ENCODE peak calls at places on chromosome 6, in five cellular contexts. H is adrenal gland, R is IMR-90, J is cardiac fibroblast, C is cardiac muscle cell. K is an unnamed sample.
A peak's percentile ranks its signal among the peaks of the same experiment; 100 is the strongest.

GRCh38 chr6:46288863-46289262 is 118.1 kb upstream of the ENPP5 start:
- DNase-seq in H (no peak), R (no peak), J (no peak), C (no peak), K (no peak)

GRCh38 chr6:164150221-164150620 is 735.7 kb downstream of the QKI start:
- DNase-seq in H (no peak), R (no peak), J (no peak), C (no peak), K (no peak)

GRCh38 chr6:140572129-140572528 is 1197.7 kb upstream of the CITED2 start:
- DNase-seq in H (no peak), R (peak; percentile 96), J (peak; percentile 95), C (peak; percentile 92), K (peak; percentile 83)

GRCh38 chr6:131136021-131136847 is 967 bp downstream of the AKAP7 start:
- DNase-seq in H (peak; percentile 61), R (peak; percentile 40), J (peak; percentile 62), C (peak; percentile 74), K (peak; percentile 66)

GRCh38 chr6:29953001-29953436 is 10.7 kb downstream of the HLA-A start:
- DNase-seq in H (no peak), R (peak; percentile 21), J (peak; percentile 85), C (peak; percentile 75), K (peak; percentile 85)

GRCh38 chr6:136566007-136566487 is 15.8 kb upstream of the MAP7 start:
- DNase-seq in H (no peak), R (no peak), J (no peak), C (no peak), K (no peak)

GRCh38 chr6:88599561-88599960 is 363.9 kb downstream of the RNGTT start:
- DNase-seq in H (no peak), R (no peak), J (no peak), C (no peak), K (no peak)

GRCh38 chr6:158978752-158979151 is 21.2 kb downstream of the RSPH3 start:
- DNase-seq in H (no peak), R (peak; percentile 64), J (peak; percentile 54), C (peak; percentile 56), K (peak; percentile 54)

GRCh38 chr6:118551063-118551672 is 3.1 kb downstream of the PLN start:
- DNase-seq in H (no peak), R (peak; percentile 79), J (peak; percentile 80), C (peak; percentile 81), K (peak; percentile 21)

GRCh38 chr6:118382126-118382525 is 166.0 kb upstream of the PLN start:
- DNase-seq in H (no peak), R (no peak), J (no peak), C (no peak), K (no peak)

GRCh38 chr6:37077459-37078296 is 72.2 kb downstream of the FGD2 start:
- DNase-seq in H (peak; percentile 81), R (peak; percentile 95), J (peak; percentile 85), C (peak; percentile 98), K (peak; percentile 99)

GRCh38 chr6:163459536-163459935 is 45.0 kb downstream of the QKI start:
- DNase-seq in H (no peak), R (peak; percentile 59), J (peak; percentile 38), C (no peak), K (no peak)

GRCh38 chr6:18501313-18502013 is 114.3 kb downstream of the RNF144B start:
- DNase-seq in H (peak; percentile 65), R (peak; percentile 91), J (peak; percentile 94), C (peak; percentile 93), K (peak; percentile 61)

GRCh38 chr6:36247691-36248090 is 22.2 kb upstream of the PNPLA1 start:
- DNase-seq in H (no peak), R (peak; percentile 61), J (peak; percentile 75), C (peak; percentile 85), K (peak; percentile 62)

GRCh38 chr6:152233547-152234320 is 403.4 kb downstream of the SYNE1 start:
- DNase-seq in H (no peak), R (no peak), J (no peak), C (no peak), K (no peak)

GRCh38 chr6:45483021-45483420 is 105.3 kb upstream of the SUPT3H start:
- DNase-seq in H (no peak), R (peak; percentile 98), J (peak; percentile 83), C (peak; percentile 76), K (peak; percentile 62)

GRCh38 chr6:64301307-64302236 is 666.0 kb downstream of the PHF3 start:
- DNase-seq in H (no peak), R (no peak), J (no peak), C (no peak), K (no peak)

GRCh38 chr6:32176476-32177181 is 745 bp upstream of the AGPAT1 start:
- DNase-seq in H (no peak), R (peak; percentile 75), J (peak; percentile 68), C (peak; percentile 70), K (peak; percentile 72)

GRCh38 chr6:101083533-101084172 is 202.5 kb upstream of the ASCC3 start:
- DNase-seq in H (no peak), R (peak; percentile 79), J (peak; percentile 95), C (peak; percentile 77), K (peak; percentile 81)

GRCh38 chr6:151196571-151196970 is 43.2 kb upstream of the AKAP12 start:
- DNase-seq in H (peak; percentile 60), R (peak; percentile 66), J (peak; percentile 66), C (peak; percentile 93), K (peak; percentile 87)

GRCh38 chr6:106973841-106974336 is 640 bp downstream of the CD24 start:
- DNase-seq in H (peak; percentile 52), R (no peak), J (no peak), C (no peak), K (no peak)

GRCh38 chr6:155224031-155224451 is 39.8 kb upstream of the CLDN20 start:
- DNase-seq in H (no peak), R (peak; percentile 95), J (peak; percentile 94), C (peak; percentile 78), K (peak; percentile 82)

DNA sequence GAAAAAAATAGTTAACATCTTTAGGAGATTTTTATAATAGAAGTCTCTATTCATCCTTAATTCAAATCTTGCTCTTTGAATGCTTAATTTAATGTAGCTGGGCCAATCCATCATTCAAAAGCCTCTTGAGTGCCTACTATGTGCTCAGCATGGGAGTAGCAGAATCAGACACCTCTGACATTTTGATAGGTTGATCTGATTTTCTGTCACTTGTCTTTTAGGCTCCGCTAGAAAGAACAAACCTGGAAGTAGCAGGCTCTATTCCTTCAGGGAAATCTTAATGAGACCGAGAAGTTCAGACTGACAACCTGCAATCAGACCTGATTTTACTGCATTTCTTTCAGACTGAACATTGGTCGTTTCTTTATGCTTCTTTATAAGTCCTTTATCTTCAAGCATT is 588.6 kb upstream of the MANEA start:
- DNase-seq in H (no peak), R (no peak), J (no peak), C (no peak), K (no peak)
- H3K4me3 ChIP-seq in H (no peak overlapping the region), R (no peak overlapping the region), J (no peak overlapping the region), C (no peak overlapping the region), K (no peak overlapping the region)

GRCh38 chr6:96075826-96076225 is 60.1 kb downstream of the FUT9 start:
- DNase-seq in H (no peak), R (no peak), J (no peak), C (no peak), K (no peak)

GRCh38 chr6:96074006-96074405 is 58.2 kb downstream of the FUT9 start:
- DNase-seq in H (no peak), R (no peak), J (no peak), C (no peak), K (no peak)
- TF ChIP-seq CTCF in H (no peak), R (no peak), J (no peak), C (no peak), K (no peak)

DNA sequence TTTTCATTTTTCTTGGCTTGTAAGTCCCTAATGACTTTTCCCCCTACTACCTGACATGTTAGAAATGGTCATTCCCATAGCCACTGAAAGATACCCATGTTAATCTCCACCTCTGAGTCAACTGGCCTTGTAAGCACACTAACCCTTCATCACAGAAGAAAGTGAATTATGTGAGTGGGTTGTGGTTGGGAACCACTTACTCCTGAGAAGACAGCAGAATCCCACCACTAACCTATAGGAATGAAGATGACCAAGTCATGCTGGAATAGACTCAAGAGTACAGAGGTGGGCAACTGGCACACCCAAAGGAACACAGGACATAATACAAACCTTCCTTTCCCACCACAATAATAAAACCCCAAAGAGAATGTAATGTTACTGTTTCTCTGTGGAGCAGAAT is 30.1 kb downstream of the RAMACL start:
- DNase-seq in H (no peak), R (peak; percentile 28), J (no peak), C (no peak), K (no peak)
- H3K4me3 ChIP-seq in H (no peak overlapping the region), R (no peak overlapping the region), J (no peak overlapping the region), C (no peak overlapping the region), K (no peak overlapping the region)

GRCh38 chr6:11264100-11264499 is 31.6 kb upstream of the NEDD9 start:
- DNase-seq in H (no peak), R (no peak), J (no peak), C (no peak), K (no peak)
- TF ChIP-seq CTCF in H (no peak), R (no peak), J (no peak), C (no peak), K (no peak)

GRCh38 chr6:138545621-138545980 is 46.3 kb upstream of the NHSL1 start:
- DNase-seq in H (peak; percentile 55), R (peak; percentile 31), J (peak; percentile 41), C (peak; percentile 89), K (no peak)
- H3K4me3 ChIP-seq in H (no peak overlapping the region), R (peak overlapping the region; percentile 51), J (peak overlapping the region; percentile 54), C (no peak overlapping the region), K (peak overlapping the region; percentile 31)

DNA sequence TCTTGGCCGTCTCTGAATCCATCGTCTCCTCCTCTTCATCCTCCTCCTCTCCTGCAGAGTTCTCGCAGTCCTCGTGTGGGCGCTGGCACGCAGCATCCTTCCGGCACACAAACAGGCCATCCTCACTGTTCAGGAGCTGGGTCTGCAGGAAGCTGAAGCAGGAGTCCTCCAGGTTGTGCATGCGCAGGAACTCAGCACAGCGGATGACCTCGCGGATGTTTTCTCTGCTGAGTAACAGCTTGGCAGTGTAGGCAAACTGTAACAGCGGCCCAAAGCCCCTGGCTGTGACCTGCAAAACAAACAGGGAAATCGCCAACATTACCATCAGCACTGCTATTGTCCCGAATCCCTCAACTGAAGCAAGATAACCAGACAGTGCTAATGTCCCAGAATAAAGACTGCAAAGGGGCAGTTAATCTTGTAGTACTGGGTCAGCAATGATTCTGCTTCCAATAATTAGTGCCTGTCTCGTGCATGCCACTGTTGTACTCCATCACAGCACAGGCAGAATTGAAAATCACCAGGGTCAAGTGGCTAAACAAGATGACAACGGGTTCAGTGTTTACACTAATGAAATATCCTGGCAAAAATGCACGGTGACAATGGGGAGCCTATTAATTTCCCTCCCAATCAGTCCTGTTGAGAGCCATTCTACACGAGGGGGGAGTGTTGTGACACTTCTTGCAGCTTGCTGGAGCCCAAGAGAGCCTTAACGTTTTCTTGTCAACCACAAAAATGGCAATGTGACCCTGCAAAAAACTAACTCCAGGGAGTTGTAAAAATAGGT is 57.5 kb downstream of the GJA10 start:
- DNase-seq in H (no peak), R (peak; percentile 31), J (peak; percentile 23), C (peak; percentile 40), K (peak; percentile 29)
- TF ChIP-seq CTCF in H (no peak), R (no peak), J (no peak), C (no peak), K (no peak)

GRCh38 chr6:22673474-22673873 is 104.1 kb downstream of the HDGFL1 start:
- DNase-seq in H (no peak), R (no peak), J (no peak), C (no peak), K (no peak)
- H3K4me3 ChIP-seq in H (no peak overlapping the region), R (no peak overlapping the region), J (no peak overlapping the region), C (no peak overlapping the region), K (no peak overlapping the region)

K was measured in foreskin fibroblast.